ENCODE peak calls at places on chromosome 1, in six cellular contexts. R, Q, F, D, L and T are unnamed samples.

GRCh38 chr1:156894711-156895407 is 1.3 kb downstream of the PEAR1 start:
- DNase-seq in R (no peak), Q (no peak), F (no peak), D (no peak), L (peak), T (peak)

GRCh38 chr1:62362061-62362951 is 43.1 kb upstream of the KANK4 start:
- DNase-seq in R (no peak), Q (no peak), F (no peak), D (no peak), L (no peak), T (no peak)

GRCh38 chr1:44033756-44034155 is 2.5 kb upstream of the SLC6A9 start:
- DNase-seq in R (no peak), Q (peak), F (no peak), D (no peak), L (no peak), T (no peak)

GRCh38 chr1:109500886-109501285 is 7.0 kb downstream of the CYB561D1 start:
- DNase-seq in R (no peak), Q (no peak), F (no peak), D (no peak), L (peak), T (peak)

GRCh38 chr1:93715529-93716126 is 34.0 kb upstream of the BCAR3 start:
- DNase-seq in R (no peak), Q (no peak), F (no peak), D (no peak), L (peak), T (peak)

GRCh38 chr1:54816130-54816529 is 15.0 kb upstream of the TTC22 start:
- DNase-seq in R (no peak), Q (no peak), F (no peak), D (no peak), L (no peak), T (no peak)

GRCh38 chr1:118989878-118990378 is 1.8 kb upstream of the TBX15 start:
- DNase-seq in R (peak), Q (peak), F (no peak), D (no peak), L (no peak), T (no peak)

GRCh38 chr1:81374481-81374880 is 426.3 kb upstream of the ADGRL2 start:
- DNase-seq in R (no peak), Q (no peak), F (no peak), D (no peak), L (no peak), T (no peak)

GRCh38 chr1:203629509-203630082 is 3.0 kb downstream of the ATP2B4 start:
- DNase-seq in R (no peak), Q (peak), F (no peak), D (no peak), L (peak), T (peak)

GRCh38 chr1:39105061-39105840 is 79.1 kb downstream of the NDUFS5 start:
- DNase-seq in R (no peak), Q (peak), F (no peak), D (peak), L (peak), T (peak)

GRCh38 chr1:172287207-172287606 is 133.3 kb upstream of the C1orf105 start:
- DNase-seq in R (no peak), Q (no peak), F (no peak), D (no peak), L (peak), T (peak)

GRCh38 chr1:67840449-67840848 is 7.2 kb upstream of the GNG12 start:
- DNase-seq in R (no peak), Q (no peak), F (no peak), D (no peak), L (peak), T (peak)

GRCh38 chr1:16115468-16116363 is 40.2 kb downstream of the EPHA2 start:
- DNase-seq in R (peak), Q (peak), F (peak), D (no peak), L (no peak), T (no peak)

GRCh38 chr1:9085306-9085940 is 16.0 kb upstream of the SLC2A5 start:
- DNase-seq in R (no peak), Q (no peak), F (no peak), D (no peak), L (no peak), T (no peak)

GRCh38 chr1:78619803-78620579 is at the start of gene IFI44L:
- DNase-seq in R (no peak), Q (no peak), F (no peak), D (no peak), L (peak), T (peak)

GRCh38 chr1:183588827-183589226 is 1.4 kb downstream of the NCF2 start:
- DNase-seq in R (no peak), Q (no peak), F (no peak), D (no peak), L (no peak), T (no peak)

GRCh38 chr1:210689741-210690635 is 361.3 kb downstream of the HHAT start:
- DNase-seq in R (no peak), Q (no peak), F (no peak), D (no peak), L (peak), T (no peak)

GRCh38 chr1:63450416-63450815 is 72.6 kb downstream of the ITGB3BP start:
- DNase-seq in R (no peak), Q (no peak), F (no peak), D (no peak), L (no peak), T (no peak)

GRCh38 chr1:208040714-208041393 is 129.9 kb upstream of the CD34 start:
- DNase-seq in R (peak), Q (no peak), F (no peak), D (no peak), L (no peak), T (no peak)

GRCh38 chr1:164689672-164690655 is 131.0 kb downstream of the PBX1 start:
- DNase-seq in R (no peak), Q (no peak), F (no peak), D (no peak), L (no peak), T (no peak)

GRCh38 chr1:158554352-158554751 is at the start of gene OR6Y1:
- DNase-seq in R (no peak), Q (no peak), F (no peak), D (no peak), L (no peak), T (no peak)

GRCh38 chr1:42822833-42823392 is 5.7 kb upstream of the SVBP start:
- DNase-seq in R (no peak), Q (no peak), F (no peak), D (no peak), L (peak), T (peak)

GRCh38 chr1:56389813-56390539 is 189.4 kb downstream of the PLPP3 start:
- DNase-seq in R (peak), Q (peak), F (no peak), D (peak), L (no peak), T (peak)

GRCh38 chr1:116255933-116256649 is 117.0 kb upstream of the ATP1A1 start:
- DNase-seq in R (no peak), Q (no peak), F (no peak), D (no peak), L (no peak), T (no peak)

GRCh38 chr1:33094971-33095604 is 14.1 kb downstream of the AZIN2 start:
- DNase-seq in R (peak), Q (peak), F (peak), D (peak), L (peak), T (peak)

GRCh38 chr1:19597463-19598309 is 46.4 kb upstream of the NBL1 start:
- DNase-seq in R (no peak), Q (no peak), F (no peak), D (peak), L (peak), T (peak)

GRCh38 chr1:58923090-58923470 is 139.2 kb upstream of the JUN start:
- DNase-seq in R (no peak), Q (no peak), F (no peak), D (no peak), L (no peak), T (no peak)
- H3K14ac ChIP-seq in R (no peak), Q (no peak), F (no peak), D (no peak), L (no peak), T (no peak)

GRCh38 chr1:154403983-154404382 is 1.2 kb upstream of the IL6R start:
- DNase-seq in R (no peak), Q (no peak), F (no peak), D (no peak), L (no peak), T (no peak)
- H3K14ac ChIP-seq in R (no peak), Q (no peak), F (no peak), D (no peak), L (no peak), T (no peak)

GRCh38 chr1:27601321-27601770 is 2.6 kb downstream of the AHDC1 start:
- DNase-seq in R (no peak), Q (no peak), F (no peak), D (no peak), L (no peak), T (no peak)

GRCh38 chr1:27603962-27604578 is at the start of gene AHDC1:
- DNase-seq in R (peak), Q (peak), F (no peak), D (peak), L (peak), T (peak)

GRCh38 chr1:27601771-27602509 is 2.0 kb downstream of the AHDC1 start:
- DNase-seq in R (no peak), Q (no peak), F (no peak), D (no peak), L (no peak), T (no peak)

GRCh38 chr1:27603320-27603961 is 503 bp downstream of the AHDC1 start:
- DNase-seq in R (no peak), Q (no peak), F (no peak), D (peak), L (no peak), T (no peak)

GRCh38 chr1:27602510-27603319 is 1.2 kb downstream of the AHDC1 start:
- DNase-seq in R (no peak), Q (no peak), F (no peak), D (no peak), L (no peak), T (peak)
- H3K14ac ChIP-seq in R (peak), Q (no peak), F (no peak), D (peak), L (peak), T (peak)

DNA sequence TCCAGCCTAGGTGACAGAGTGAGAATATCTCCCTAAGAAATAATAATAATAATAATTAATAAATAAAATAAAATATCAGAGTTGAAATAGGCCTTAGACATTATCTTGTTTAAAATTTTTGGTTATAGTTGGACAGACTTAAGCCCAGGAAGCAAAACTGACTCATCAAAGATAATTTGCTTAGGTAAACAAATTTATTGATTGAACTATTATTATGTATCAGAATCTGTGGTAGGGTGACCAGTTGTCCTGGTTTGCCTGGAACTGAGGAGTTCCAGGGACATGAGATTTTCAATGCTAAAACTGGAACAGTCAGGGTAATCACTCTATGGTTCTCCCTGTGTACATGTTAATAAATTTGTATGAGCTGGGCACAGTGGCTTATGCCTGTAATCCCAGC is 47.8 kb upstream of the RNF11 start:
- DNase-seq in R (no peak), Q (no peak), F (no peak), D (no peak), L (no peak), T (no peak)
- H3K14ac ChIP-seq in R (no peak), Q (no peak), F (no peak), D (no peak), L (no peak), T (no peak)